ENCODE peak calls at places on chromosome 15, in six cellular contexts. M is prostate gland, N is hepatocyte, A is lower lobe of right lung, K is AG04450, E is cardiac fibroblast. R is an unnamed sample.

GRCh38 chr15:99712415-99712814 is 20.8 kb downstream of the LYSMD4 start:
- DNase-seq in K (no peak), A (no peak), E (no peak), M (no peak), N (no peak), R (no peak)

GRCh38 chr15:67862771-67863441 is 23.1 kb upstream of the RNU6-1 start:
- DNase-seq in M (no peak), E (no peak), A (no peak), N (no peak), K (no peak), R (no peak)

GRCh38 chr15:55485273-55485672 is 22.8 kb downstream of the DNAAF4 start:
- DNase-seq in N (no peak), A (no peak), K (no peak), E (no peak), M (no peak), R (no peak)

GRCh38 chr15:60720493-60721231 is 241.7 kb upstream of the ICE2 start:
- DNase-seq in N (no peak), E (no peak), M (no peak), A (no peak), K (no peak), R (no peak)

GRCh38 chr15:38874464-38874863 is 309.9 kb upstream of the RASGRP1 start:
- DNase-seq in A (peak; percentile 67), M (peak; percentile 66), K (no peak), N (peak; percentile 32), E (peak; percentile 31), R (no peak)

GRCh38 chr15:43253431-43254403 is 13.0 kb downstream of the TGM5 start:
- DNase-seq in N (no peak), E (peak; percentile 50), M (peak; percentile 34), A (no peak), K (no peak), R (peak; percentile 29)

GRCh38 chr15:90885432-90886290 is 1.4 kb downstream of the FES start:
- DNase-seq in E (peak; percentile 77), K (peak; percentile 24), N (peak; percentile 84), M (peak; percentile 59), A (peak; percentile 86), R (peak; percentile 78)

GRCh38 chr15:99120050-99120777 is 15.3 kb downstream of the SYNM start:
- DNase-seq in K (no peak), N (no peak), M (no peak), A (peak; percentile 22), E (peak; percentile 15), R (no peak)

GRCh38 chr15:66014639-66015182 is 145.4 kb downstream of the RAB11A start:
- DNase-seq in N (no peak), A (no peak), E (no peak), M (no peak), K (no peak), R (no peak)

GRCh38 chr15:85583404-85584390 is 203.3 kb downstream of the AKAP13 start:
- DNase-seq in M (no peak), E (peak; percentile 36), K (no peak), A (peak; percentile 72), N (no peak), R (peak; percentile 58)

GRCh38 chr15:25829075-25829474 is 34.1 kb downstream of the ATP10A start:
- DNase-seq in N (no peak), M (no peak), A (no peak), E (no peak), K (no peak), R (no peak)

GRCh38 chr15:54660356-54660755 is 536.4 kb downstream of the RSL24D1 start:
- DNase-seq in E (no peak), K (no peak), A (no peak), M (no peak), N (no peak), R (no peak)

GRCh38 chr15:83491486-83491885 is 44.3 kb downstream of the SH3GL3 start:
- DNase-seq in E (no peak), A (no peak), N (no peak), M (no peak), K (no peak), R (no peak)

GRCh38 chr15:65389226-65389625 is 11.4 kb upstream of the IGDCC3 start:
- DNase-seq in K (no peak), N (no peak), A (no peak), E (no peak), M (no peak), R (no peak)

GRCh38 chr15:41495736-41496599 is 2.3 kb downstream of the ITPKA start:
- DNase-seq in A (no peak), K (no peak), M (no peak), E (no peak), N (peak; percentile 89), R (no peak)

GRCh38 chr15:41493902-41494189 is 172 bp downstream of the ITPKA start:
- DNase-seq in A (no peak), N (no peak), E (no peak), K (no peak), M (no peak), R (no peak)

GRCh38 chr15:41493205-41493901 is at the start of gene ITPKA:
- DNase-seq in M (peak; percentile 52), E (peak; percentile 69), K (peak; percentile 29), A (peak; percentile 82), N (peak; percentile 88), R (peak; percentile 40)

GRCh38 chr15:41494922-41495735 is 1.5 kb downstream of the ITPKA start:
- DNase-seq in A (peak; percentile 60), M (no peak), E (no peak), K (no peak), N (peak; percentile 60), R (no peak)

GRCh38 chr15:41494190-41494921 is 682 bp downstream of the ITPKA start:
- DNase-seq in E (no peak), K (no peak), A (peak; percentile 55), M (no peak), N (peak; percentile 69), R (no peak)
- H3K4me3 ChIP-seq in E (peak overlapping the region; percentile 43), K (peak overlapping the region; percentile 51), A (peak overlapping the region; percentile 84), M (peak overlapping the region; percentile 40), N (peak overlapping the region; percentile 22), R (peak overlapping the region; percentile 35)

DNA sequence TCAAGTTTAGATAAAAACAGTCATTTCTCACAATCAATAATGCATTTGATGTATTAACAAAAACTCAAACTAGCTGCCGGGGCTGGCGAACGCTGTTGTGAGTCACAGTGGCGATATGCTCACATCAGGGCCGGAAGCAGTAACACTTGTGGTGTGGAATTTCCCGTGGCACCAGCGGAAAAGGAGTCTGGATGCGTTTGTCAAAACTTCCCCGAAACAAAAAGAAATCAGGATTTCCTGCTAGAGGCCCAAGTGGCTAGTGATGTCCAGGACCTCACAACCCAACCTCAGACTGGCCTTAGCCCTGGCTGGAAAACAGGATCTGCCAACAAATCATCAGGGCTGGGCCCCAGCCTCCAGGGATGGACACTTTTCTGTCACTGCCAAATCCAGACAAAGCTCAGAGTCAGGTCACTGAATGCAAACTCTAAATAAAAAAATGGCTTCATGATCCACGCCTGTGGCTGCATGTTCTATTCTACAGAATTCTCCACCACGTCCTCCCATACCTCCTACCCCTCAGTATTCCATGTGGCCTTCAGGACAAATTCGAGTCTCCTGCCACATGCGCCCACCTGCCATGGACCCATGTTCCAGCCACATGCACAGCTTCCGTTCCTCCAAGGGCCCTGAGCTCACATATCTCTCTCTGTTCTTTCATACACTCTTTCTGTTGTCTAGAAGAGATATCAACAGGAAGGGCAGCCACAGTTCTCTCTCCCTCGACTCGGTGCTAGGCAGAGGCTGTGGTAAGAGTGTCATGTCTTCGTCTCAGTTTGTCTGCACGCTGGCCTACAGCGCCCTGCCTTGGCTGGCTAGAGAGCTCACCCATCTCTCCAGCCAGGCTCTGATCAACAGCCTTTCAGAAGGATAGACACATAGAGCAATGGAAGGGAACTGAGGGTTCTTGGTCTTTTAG is 35.4 kb downstream of the EHD4 start:
- DNase-seq in A (no peak), K (no peak), M (no peak), N (no peak), E (peak; percentile 68), R (no peak)
- TF ChIP-seq CTCF in A (no peak), K (no peak), M (no peak), N (no peak), E (no peak), R (no peak)

GRCh38 chr15:78343431-78343830 is 3.3 kb downstream of the CRABP1 start:
- DNase-seq in N (no peak), E (no peak), K (no peak), M (no peak), A (no peak), R (no peak)

GRCh38 chr15:78341057-78341763 is 1.1 kb downstream of the CRABP1 start:
- DNase-seq in E (no peak), M (no peak), N (peak; percentile 42), K (no peak), A (no peak), R (no peak)

GRCh38 chr15:78338756-78339155 is 1.4 kb upstream of the CRABP1 start:
- DNase-seq in A (no peak), K (no peak), M (no peak), E (no peak), N (no peak), R (no peak)

GRCh38 chr15:78339559-78339958 is 594 bp upstream of the CRABP1 start:
- DNase-seq in K (no peak), N (no peak), E (no peak), A (no peak), M (no peak), R (no peak)

DNA sequence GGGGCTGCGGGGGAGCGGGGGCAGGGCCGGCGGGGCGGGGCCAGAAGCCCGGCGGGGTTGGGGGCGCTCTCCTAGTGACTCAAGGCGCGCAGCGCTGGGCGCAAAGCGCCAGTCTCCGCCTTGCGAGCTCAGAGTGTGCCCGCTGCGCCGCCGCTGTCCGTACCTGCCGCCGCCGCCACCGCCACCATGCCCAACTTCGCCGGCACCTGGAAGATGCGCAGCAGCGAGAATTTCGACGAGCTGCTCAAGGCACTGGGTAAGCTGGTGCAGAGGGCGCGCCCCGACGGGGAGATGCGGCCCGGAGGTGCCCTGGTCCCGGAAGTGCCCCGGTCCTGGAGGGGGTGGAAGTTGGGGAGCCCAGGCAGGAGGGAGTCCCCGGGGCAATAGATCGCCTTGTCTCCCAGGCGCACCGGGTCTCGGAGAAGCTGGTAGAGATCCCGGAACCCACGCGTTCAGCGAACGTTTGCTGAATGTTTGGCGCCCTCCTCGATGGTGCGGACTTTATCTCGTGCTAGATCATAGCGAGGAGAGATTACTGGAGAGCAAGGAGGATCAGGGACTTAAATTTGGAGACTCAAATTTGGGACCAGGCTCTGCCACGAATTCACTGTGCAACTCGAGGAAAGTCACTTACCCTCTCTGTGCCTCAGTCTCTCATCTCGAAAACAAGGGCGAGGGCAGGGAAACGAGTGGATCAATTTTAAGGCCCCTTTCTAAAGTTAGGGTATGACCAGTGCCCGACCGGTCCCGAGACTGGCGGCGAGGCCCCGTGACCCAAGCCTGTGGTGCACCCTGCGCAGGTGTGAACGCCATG is at the start of gene CRABP1:
- DNase-seq in K (no peak), M (no peak), N (peak; percentile 61), E (no peak), A (no peak), R (no peak)
- H3K4me3 ChIP-seq in K (no peak within 1 kb of the TSS), M (no peak within 1 kb of the TSS), N (peak within 1 kb of the TSS; percentile 36), E (no peak within 1 kb of the TSS), A (no peak within 1 kb of the TSS), R (no peak within 1 kb of the TSS)

DNA sequence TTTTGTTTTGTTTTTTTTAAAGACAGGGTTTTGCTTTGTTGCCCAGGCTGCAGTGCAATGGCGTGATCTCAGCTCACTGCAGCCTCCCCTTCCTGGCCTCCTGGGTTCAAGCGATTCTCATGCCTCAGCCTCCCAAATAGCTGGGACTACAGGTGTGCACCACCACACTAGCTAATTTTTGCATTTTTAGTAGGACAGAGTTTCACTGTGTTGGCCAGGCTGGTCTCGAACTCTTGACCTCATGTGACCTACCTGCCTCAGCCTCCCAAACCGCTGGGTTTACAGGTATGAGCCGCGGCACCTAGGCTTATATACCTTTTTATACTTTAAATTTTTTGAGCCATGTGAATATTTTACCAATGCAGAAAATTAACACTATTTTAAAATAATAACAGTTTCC is 56.9 kb upstream of the HERC1 start:
- DNase-seq in E (no peak), A (no peak), M (no peak), K (no peak), N (no peak), R (no peak)
- TF ChIP-seq CTCF in E (no peak), A (no peak), M (no peak), K (no peak), N (no peak), R (no peak)